ENCODE peak calls at places on chromosomes 11 and 22, in five cellular contexts. H is heart right ventricle, V is esophagus squamous epithelium, E is mucosa of descending colon, U is cardiac muscle cell. N is an unnamed sample.

GRCh38 chr11:118916842-118917388 is 8.8 kb downstream of the BCL9L start:
- DNase-seq in E (peak), H (peak), U (peak), V (no peak), N (no peak)

GRCh38 chr11:57476883-57477506 is 16.7 kb downstream of the RTN4RL2 start:
- DNase-seq in E (no peak), U (peak), V (no peak), H (peak), N (no peak)

GRCh38 chr22:45261407-45262088 is 20.9 kb upstream of the KIAA0930 start:
- DNase-seq in E (no peak), V (no peak), U (no peak), H (no peak), N (no peak)

GRCh38 chr22:44549701-44550100 is 51.7 kb upstream of the RTL6 start:
- DNase-seq in V (no peak), E (no peak), H (no peak), U (no peak), N (no peak)

GRCh38 chr11:119794756-119795155 is 65.8 kb upstream of the NECTIN1 start:
- DNase-seq in V (no peak), E (no peak), U (no peak), H (no peak), N (peak)

GRCh38 chr11:128716661-128717210 is 22.9 kb downstream of the FLI1 start:
- DNase-seq in V (no peak), H (no peak), U (no peak), E (peak), N (no peak)

GRCh38 chr11:121482231-121483129 is 29.7 kb upstream of the SORL1-AS1 start:
- DNase-seq in V (no peak), E (no peak), U (no peak), H (no peak), N (no peak)

GRCh38 chr11:61021661-61022212 is 50.3 kb downstream of the CD6 start:
- DNase-seq in U (no peak), V (no peak), H (no peak), E (peak), N (no peak)

GRCh38 chr11:36454991-36455611 is 55.0 kb downstream of the TRAF6 start:
- DNase-seq in H (peak), V (no peak), E (no peak), U (no peak), N (no peak)

GRCh38 chr22:19706661-19707151 is 7.6 kb upstream of the SEPTIN5 start:
- DNase-seq in E (no peak), V (no peak), U (no peak), H (no peak), N (no peak)

GRCh38 chr11:65185166-65185565 is 3.4 kb downstream of the CAPN1 start:
- DNase-seq in U (no peak), E (no peak), V (no peak), H (no peak), N (no peak)

GRCh38 chr11:132475046-132475445 is 1057.3 kb downstream of the OPCML start:
- DNase-seq in E (no peak), H (no peak), V (no peak), U (no peak), N (no peak)

GRCh38 chr11:44274404-44274803 is 35.5 kb downstream of the ALX4 start:
- DNase-seq in H (no peak), V (no peak), E (no peak), U (no peak), N (no peak)

GRCh38 chr11:124608146-124608545 is 3.1 kb upstream of the PANX3 start:
- DNase-seq in U (no peak), V (no peak), E (no peak), H (no peak), N (no peak)

GRCh38 chr11:34405079-34405858 is 33.5 kb upstream of the CAT start:
- DNase-seq in E (no peak), H (no peak), U (no peak), V (no peak), N (no peak)

GRCh38 chr11:21066030-21066429 is 396.6 kb downstream of the NELL1 start:
- DNase-seq in V (no peak), E (no peak), U (no peak), H (no peak), N (no peak)
- H3K4me3 ChIP-seq in V (no peak), E (no peak), U (no peak), H (no peak), N (no peak)

GRCh38 chr11:68373189-68373809 is 60.9 kb downstream of the LRP5 start:
- DNase-seq in U (no peak), H (peak), V (no peak), E (no peak), N (no peak)
- H3K4me3 ChIP-seq in U (no peak), H (no peak), V (no peak), E (no peak), N (no peak)

GRCh38 chr11:72738199-72739141 is 13.7 kb downstream of the ARAP1 start:
- DNase-seq in U (no peak), H (no peak), V (peak), E (peak), N (peak)
- H3K4me3 ChIP-seq in U (no peak), H (no peak), V (peak), E (no peak), N (no peak)

GRCh38 chr11:73647459-73648100 is 1.2 kb downstream of the PLEKHB1 start:
- DNase-seq in H (peak), V (peak), U (peak), E (peak), N (peak)

GRCh38 chr11:73649206-73649605 is 2.8 kb downstream of the PLEKHB1 start:
- DNase-seq in V (no peak), H (no peak), E (no peak), U (no peak), N (no peak)

GRCh38 chr11:73645570-73645969 is 811 bp upstream of the PLEKHB1 start:
- DNase-seq in H (no peak), U (no peak), V (no peak), E (no peak), N (no peak)

GRCh38 chr11:73648629-73649046 is 2.3 kb downstream of the PLEKHB1 start:
- DNase-seq in E (no peak), U (no peak), V (no peak), H (no peak), N (no peak)

DNA sequence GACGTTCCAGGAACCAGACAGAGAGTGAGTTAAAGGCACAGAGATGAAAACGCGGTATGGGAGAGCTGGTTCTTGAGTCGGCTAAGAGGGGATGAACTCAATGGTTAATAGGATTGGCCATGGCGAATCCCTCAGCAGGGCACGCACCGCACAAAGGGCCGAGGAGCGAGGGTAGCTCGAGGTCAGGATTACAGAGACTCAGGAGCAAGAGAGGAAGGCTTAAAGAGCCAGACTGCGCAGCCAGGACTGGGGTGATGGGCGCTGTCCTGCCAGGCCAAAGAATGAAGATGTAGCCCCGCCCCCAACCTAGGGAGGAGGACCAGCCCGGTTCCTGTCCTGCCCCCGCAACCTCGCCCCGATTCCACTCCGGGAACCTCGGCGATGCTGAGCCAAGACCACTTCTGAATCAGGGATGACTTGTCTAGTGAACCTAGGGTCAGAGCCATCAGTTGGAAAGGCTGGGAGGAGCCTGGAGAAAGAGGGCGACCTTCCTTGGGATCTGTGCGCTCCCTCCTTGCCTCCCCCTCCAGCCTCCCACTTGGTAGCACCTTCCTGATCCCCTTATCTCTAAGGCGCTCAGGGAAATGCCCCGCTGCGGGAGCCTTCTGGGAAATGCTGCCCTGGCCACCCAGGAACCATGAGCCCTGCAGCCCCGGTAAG is at the start of gene PLEKHB1:
- DNase-seq in U (no peak), V (no peak), E (no peak), H (no peak), N (no peak)
- H3K4me3 ChIP-seq in U (no peak), V (peak), E (no peak), H (no peak), N (no peak)

GRCh38 chr11:115760528-115760837 is 256.3 kb upstream of the CADM1 start:
- DNase-seq in E (no peak), H (no peak), V (no peak), U (no peak), N (no peak)
- H3K4me3 ChIP-seq in E (no peak), H (peak), V (peak), U (peak), N (peak)